ENCODE peak calls at places on chromosomes 16 and 17, in six cellular contexts. One of them, this sample, is unnamed.

GRCh38 chr16:3607634-3608033 is 3.8 kb downstream of the SLX4 start:
- DNase-seq in pancreas: no peak
- DNase-seq in OCI-LY7: no peak
- DNase-seq in left ventricle myocardium inferior: no peak
- DNase-seq in adrenal gland: no peak
- DNase-seq in fibroblast of lung: no peak
- DNase-seq in this sample: no peak

GRCh38 chr16:2814757-2815298 is 2.2 kb upstream of the PRSS21 start:
- DNase-seq in pancreas: no peak
- DNase-seq in left ventricle myocardium inferior: no peak
- DNase-seq in fibroblast of lung: no peak
- DNase-seq in OCI-LY7: no peak
- DNase-seq in adrenal gland: no peak
- DNase-seq in this sample: no peak

GRCh38 chr16:54136276-54136625 is 150.3 kb downstream of the IRX3 start:
- DNase-seq in fibroblast of lung: no peak
- DNase-seq in pancreas: no peak
- DNase-seq in left ventricle myocardium inferior: no peak
- DNase-seq in OCI-LY7: no peak
- DNase-seq in adrenal gland: no peak
- DNase-seq in this sample: no peak

GRCh38 chr16:8634991-8635736 is 13.7 kb downstream of the METTL22 start:
- DNase-seq in pancreas: no peak
- DNase-seq in fibroblast of lung: peak
- DNase-seq in OCI-LY7: peak
- DNase-seq in left ventricle myocardium inferior: no peak
- DNase-seq in adrenal gland: peak
- DNase-seq in this sample: no peak

GRCh38 chr16:83402969-83403368 is 404.8 kb upstream of the HSBP1 start:
- DNase-seq in adrenal gland: no peak
- DNase-seq in OCI-LY7: no peak
- DNase-seq in left ventricle myocardium inferior: no peak
- DNase-seq in fibroblast of lung: peak
- DNase-seq in pancreas: no peak
- DNase-seq in this sample: no peak

GRCh38 chr16:73019456-73020362 is 28.2 kb downstream of the ZFHX3 start:
- DNase-seq in pancreas: no peak
- DNase-seq in left ventricle myocardium inferior: no peak
- DNase-seq in adrenal gland: peak
- DNase-seq in OCI-LY7: no peak
- DNase-seq in fibroblast of lung: peak
- DNase-seq in this sample: peak

GRCh38 chr17:65064452-65065019 is 8.0 kb upstream of the GNA13 start:
- DNase-seq in left ventricle myocardium inferior: no peak
- DNase-seq in fibroblast of lung: peak
- DNase-seq in adrenal gland: no peak
- DNase-seq in OCI-LY7: no peak
- DNase-seq in pancreas: no peak
- DNase-seq in this sample: peak

GRCh38 chr16:27421961-27422740 is 20.2 kb downstream of the IL21R start:
- DNase-seq in pancreas: no peak
- DNase-seq in adrenal gland: no peak
- DNase-seq in OCI-LY7: peak
- DNase-seq in fibroblast of lung: no peak
- DNase-seq in left ventricle myocardium inferior: no peak
- DNase-seq in this sample: no peak

DNA sequence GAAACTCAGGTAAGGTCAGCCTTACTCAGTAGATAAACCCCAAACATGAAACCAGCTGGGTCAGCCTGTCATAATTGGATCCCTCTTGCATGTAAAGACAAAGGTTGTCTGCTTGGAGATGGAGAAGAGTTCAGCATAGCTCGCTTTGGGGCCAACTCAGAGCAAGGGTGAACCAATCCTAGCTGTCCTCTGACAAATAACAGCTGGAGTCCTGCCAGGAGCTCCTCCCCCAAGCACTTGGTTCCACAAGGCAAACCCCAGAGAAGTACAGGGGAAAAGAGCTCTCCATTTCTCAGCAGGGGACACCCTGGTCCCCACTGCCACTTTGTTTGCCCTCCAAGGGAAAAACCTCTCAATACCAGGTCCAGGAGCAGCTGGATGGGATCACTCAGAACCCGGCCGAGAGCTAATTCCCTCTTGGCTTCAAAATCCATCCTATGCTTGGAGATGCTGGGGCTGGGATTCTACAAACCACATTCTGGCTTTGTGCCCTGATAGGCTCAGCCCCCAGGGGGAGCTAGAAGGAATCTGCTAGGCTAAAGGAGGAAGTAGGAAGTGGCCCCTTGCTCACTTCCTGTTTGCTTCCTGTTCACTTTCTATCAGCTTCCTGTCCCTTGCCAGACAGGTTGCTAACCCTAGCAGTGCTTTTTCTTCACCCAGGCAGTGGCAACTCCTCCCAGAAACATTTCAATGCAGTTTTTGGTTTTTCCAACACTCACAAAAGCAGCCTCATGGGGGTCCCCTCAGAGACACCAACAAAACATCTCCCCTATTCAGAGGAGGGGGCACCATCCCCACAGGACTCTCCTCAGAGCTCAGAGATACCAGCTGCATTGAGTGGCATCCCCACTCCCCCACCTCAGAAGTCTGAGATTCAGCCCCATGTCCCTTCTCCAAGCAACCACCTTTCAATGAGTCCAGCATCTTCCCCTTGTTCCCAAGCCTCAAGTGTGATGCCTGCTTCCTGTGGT is 30.7 kb downstream of the CDRT4 start:
- DNase-seq in left ventricle myocardium inferior: peak
- DNase-seq in adrenal gland: peak
- DNase-seq in pancreas: no peak
- DNase-seq in fibroblast of lung: peak
- DNase-seq in OCI-LY7: peak
- DNase-seq in this sample: peak
- H3K27ac ChIP-seq in left ventricle myocardium inferior: peak
- H3K27ac ChIP-seq in adrenal gland: no peak
- H3K27ac ChIP-seq in pancreas: peak
- H3K27ac ChIP-seq in fibroblast of lung: no peak
- H3K27ac ChIP-seq in OCI-LY7: no peak
- H3K27ac ChIP-seq in this sample: peak

GRCh38 chr16:30654856-30655255 is 3.4 kb upstream of the FBRS start:
- DNase-seq in OCI-LY7: no peak
- DNase-seq in fibroblast of lung: no peak
- DNase-seq in left ventricle myocardium inferior: no peak
- DNase-seq in adrenal gland: no peak
- DNase-seq in pancreas: peak
- DNase-seq in this sample: no peak

GRCh38 chr16:30652005-30652296 is 1.2 kb downstream of the PRR14 start:
- DNase-seq in left ventricle myocardium inferior: no peak
- DNase-seq in OCI-LY7: no peak
- DNase-seq in fibroblast of lung: peak
- DNase-seq in adrenal gland: no peak
- DNase-seq in pancreas: no peak
- DNase-seq in this sample: no peak

GRCh38 chr16:30651124-30652004 is 604 bp downstream of the PRR14 start:
- DNase-seq in OCI-LY7: peak
- DNase-seq in fibroblast of lung: peak
- DNase-seq in adrenal gland: peak
- DNase-seq in pancreas: peak
- DNase-seq in left ventricle myocardium inferior: peak
- DNase-seq in this sample: no peak

GRCh38 chr16:30650369-30651123 is at the start of gene PRR14:
- DNase-seq in fibroblast of lung: peak
- DNase-seq in pancreas: peak
- DNase-seq in OCI-LY7: peak
- DNase-seq in left ventricle myocardium inferior: peak
- DNase-seq in adrenal gland: peak
- DNase-seq in this sample: peak

GRCh38 chr16:30652718-30653117 is 2.0 kb downstream of the PRR14 start:
- DNase-seq in adrenal gland: no peak
- DNase-seq in OCI-LY7: no peak
- DNase-seq in fibroblast of lung: no peak
- DNase-seq in pancreas: peak
- DNase-seq in left ventricle myocardium inferior: no peak
- DNase-seq in this sample: no peak
- H3K4me3 ChIP-seq in adrenal gland: no peak
- H3K4me3 ChIP-seq in OCI-LY7: no peak
- H3K4me3 ChIP-seq in fibroblast of lung: no peak
- H3K4me3 ChIP-seq in pancreas: no peak
- H3K4me3 ChIP-seq in left ventricle myocardium inferior: peak
- H3K4me3 ChIP-seq in this sample: no peak

GRCh38 chr17:1592751-1593629 is 30.4 kb upstream of the PITPNA start:
- DNase-seq in pancreas: no peak
- DNase-seq in adrenal gland: no peak
- DNase-seq in left ventricle myocardium inferior: no peak
- DNase-seq in fibroblast of lung: no peak
- DNase-seq in OCI-LY7: peak
- DNase-seq in this sample: no peak
- H3K27ac ChIP-seq in pancreas: no peak
- H3K27ac ChIP-seq in adrenal gland: no peak
- H3K27ac ChIP-seq in left ventricle myocardium inferior: no peak
- H3K27ac ChIP-seq in fibroblast of lung: no peak
- H3K27ac ChIP-seq in OCI-LY7: peak
- H3K27ac ChIP-seq in this sample: no peak

GRCh38 chr17:40094874-40095273 is 5.5 kb downstream of the NR1D1 start:
- DNase-seq in adrenal gland: peak
- DNase-seq in pancreas: no peak
- DNase-seq in left ventricle myocardium inferior: no peak
- DNase-seq in fibroblast of lung: no peak
- DNase-seq in OCI-LY7: no peak
- DNase-seq in this sample: no peak
- H3K4me3 ChIP-seq in adrenal gland: no peak
- H3K4me3 ChIP-seq in pancreas: no peak
- H3K4me3 ChIP-seq in left ventricle myocardium inferior: peak
- H3K4me3 ChIP-seq in fibroblast of lung: no peak
- H3K4me3 ChIP-seq in OCI-LY7: no peak
- H3K4me3 ChIP-seq in this sample: no peak

GRCh38 chr16:55476625-55477533 is 2.1 kb upstream of the MMP2 start:
- DNase-seq in OCI-LY7: no peak
- DNase-seq in left ventricle myocardium inferior: peak
- DNase-seq in pancreas: no peak
- DNase-seq in adrenal gland: no peak
- DNase-seq in fibroblast of lung: no peak
- DNase-seq in this sample: no peak
- H3K27ac ChIP-seq in OCI-LY7: no peak
- H3K27ac ChIP-seq in left ventricle myocardium inferior: peak
- H3K27ac ChIP-seq in pancreas: no peak
- H3K27ac ChIP-seq in adrenal gland: no peak
- H3K27ac ChIP-seq in fibroblast of lung: peak
- H3K27ac ChIP-seq in this sample: peak

This sample was measured in AG04450.